ENCODE peak calls at places on chromosome 13, in six cellular contexts. One of them, this sample, is unnamed.
A peak's percentile ranks its signal among the peaks of the same experiment; 100 is the strongest.

GRCh38 chr13:110254151-110254679 is 52.7 kb downstream of the COL4A1 start:
- DNase-seq in WERI-Rb-1: no peak
- DNase-seq in cardiac fibroblast: peak; percentile 62
- DNase-seq in activated CD8-positive, alpha-beta T cell treated with anti-CD3 and anti-CD28 coated beads for 36 hours: no peak
- DNase-seq in B cell: no peak
- DNase-seq in Calu3: no peak
- DNase-seq in this sample: no peak

GRCh38 chr13:97348569-97349100 is 85.3 kb upstream of the RAP2A start:
- DNase-seq in WERI-Rb-1: no peak
- DNase-seq in cardiac fibroblast: no peak
- DNase-seq in activated CD8-positive, alpha-beta T cell treated with anti-CD3 and anti-CD28 coated beads for 36 hours: no peak
- DNase-seq in B cell: no peak
- DNase-seq in Calu3: no peak
- DNase-seq in this sample: no peak

GRCh38 chr13:107462501-107462900 is 752.8 kb downstream of the LIG4 start:
- DNase-seq in WERI-Rb-1: no peak
- DNase-seq in cardiac fibroblast: no peak
- DNase-seq in activated CD8-positive, alpha-beta T cell treated with anti-CD3 and anti-CD28 coated beads for 36 hours: no peak
- DNase-seq in B cell: no peak
- DNase-seq in Calu3: no peak
- DNase-seq in this sample: no peak

GRCh38 chr13:78603240-78603947 is at the start of gene POU4F1:
- DNase-seq in WERI-Rb-1: peak; percentile 88
- DNase-seq in cardiac fibroblast: no peak
- DNase-seq in activated CD8-positive, alpha-beta T cell treated with anti-CD3 and anti-CD28 coated beads for 36 hours: peak; percentile 87
- DNase-seq in B cell: peak; percentile 75
- DNase-seq in Calu3: peak; percentile 74
- DNase-seq in this sample: peak; percentile 89

GRCh38 chr13:102708211-102708610 is 13.4 kb upstream of the METTL21C start:
- DNase-seq in WERI-Rb-1: no peak
- DNase-seq in cardiac fibroblast: no peak
- DNase-seq in activated CD8-positive, alpha-beta T cell treated with anti-CD3 and anti-CD28 coated beads for 36 hours: no peak
- DNase-seq in B cell: no peak
- DNase-seq in Calu3: no peak
- DNase-seq in this sample: no peak

GRCh38 chr13:65540064-65540635 is 1690.0 kb downstream of the PCDH9 start:
- DNase-seq in WERI-Rb-1: no peak
- DNase-seq in cardiac fibroblast: peak; percentile 5
- DNase-seq in activated CD8-positive, alpha-beta T cell treated with anti-CD3 and anti-CD28 coated beads for 36 hours: no peak
- DNase-seq in B cell: no peak
- DNase-seq in Calu3: no peak
- DNase-seq in this sample: no peak

GRCh38 chr13:42112864-42113263 is 64.4 kb downstream of the DGKH start:
- DNase-seq in WERI-Rb-1: no peak
- DNase-seq in cardiac fibroblast: no peak
- DNase-seq in activated CD8-positive, alpha-beta T cell treated with anti-CD3 and anti-CD28 coated beads for 36 hours: no peak
- DNase-seq in B cell: no peak
- DNase-seq in Calu3: no peak
- DNase-seq in this sample: no peak

GRCh38 chr13:100526299-100527030 is 62.1 kb downstream of the GGACT start:
- DNase-seq in WERI-Rb-1: peak; percentile 95
- DNase-seq in cardiac fibroblast: no peak
- DNase-seq in activated CD8-positive, alpha-beta T cell treated with anti-CD3 and anti-CD28 coated beads for 36 hours: no peak
- DNase-seq in B cell: no peak
- DNase-seq in Calu3: no peak
- DNase-seq in this sample: no peak

GRCh38 chr13:28499579-28499978 is 4.7 kb upstream of the FLT1 start:
- DNase-seq in WERI-Rb-1: no peak
- DNase-seq in cardiac fibroblast: peak; percentile 41
- DNase-seq in activated CD8-positive, alpha-beta T cell treated with anti-CD3 and anti-CD28 coated beads for 36 hours: no peak
- DNase-seq in B cell: no peak
- DNase-seq in Calu3: no peak
- DNase-seq in this sample: no peak

GRCh38 chr13:46472384-46472783 is 80.6 kb upstream of the LRCH1 start:
- DNase-seq in WERI-Rb-1: no peak
- DNase-seq in cardiac fibroblast: no peak
- DNase-seq in activated CD8-positive, alpha-beta T cell treated with anti-CD3 and anti-CD28 coated beads for 36 hours: no peak
- DNase-seq in B cell: no peak
- DNase-seq in Calu3: no peak
- DNase-seq in this sample: no peak

GRCh38 chr13:84433024-84433423 is 550.8 kb upstream of the SLITRK1 start:
- DNase-seq in WERI-Rb-1: no peak
- DNase-seq in cardiac fibroblast: peak; percentile 76
- DNase-seq in activated CD8-positive, alpha-beta T cell treated with anti-CD3 and anti-CD28 coated beads for 36 hours: no peak
- DNase-seq in B cell: no peak
- DNase-seq in Calu3: no peak
- DNase-seq in this sample: no peak

GRCh38 chr13:98416408-98416807 is 160.5 kb downstream of the STK24 start:
- DNase-seq in WERI-Rb-1: no peak
- DNase-seq in cardiac fibroblast: no peak
- DNase-seq in activated CD8-positive, alpha-beta T cell treated with anti-CD3 and anti-CD28 coated beads for 36 hours: no peak
- DNase-seq in B cell: no peak
- DNase-seq in Calu3: peak; percentile 15
- DNase-seq in this sample: no peak

GRCh38 chr13:42973581-42973980 is 18.5 kb downstream of the EPSTI1 start:
- DNase-seq in WERI-Rb-1: no peak
- DNase-seq in cardiac fibroblast: no peak
- DNase-seq in activated CD8-positive, alpha-beta T cell treated with anti-CD3 and anti-CD28 coated beads for 36 hours: no peak
- DNase-seq in B cell: no peak
- DNase-seq in Calu3: no peak
- DNase-seq in this sample: no peak

GRCh38 chr13:46489586-46490023 is 63.4 kb upstream of the LRCH1 start:
- DNase-seq in WERI-Rb-1: no peak
- DNase-seq in cardiac fibroblast: peak; percentile 95
- DNase-seq in activated CD8-positive, alpha-beta T cell treated with anti-CD3 and anti-CD28 coated beads for 36 hours: no peak
- DNase-seq in B cell: no peak
- DNase-seq in Calu3: no peak
- DNase-seq in this sample: no peak

GRCh38 chr13:109026266-109026665 is 396.9 kb downstream of the MYO16 start:
- DNase-seq in WERI-Rb-1: no peak
- DNase-seq in cardiac fibroblast: no peak
- DNase-seq in activated CD8-positive, alpha-beta T cell treated with anti-CD3 and anti-CD28 coated beads for 36 hours: no peak
- DNase-seq in B cell: no peak
- DNase-seq in Calu3: no peak
- DNase-seq in this sample: no peak

GRCh38 chr13:21395953-21396352 is 63.1 kb downstream of the ZDHHC20 start:
- DNase-seq in WERI-Rb-1: no peak
- DNase-seq in cardiac fibroblast: no peak
- DNase-seq in activated CD8-positive, alpha-beta T cell treated with anti-CD3 and anti-CD28 coated beads for 36 hours: peak; percentile 60
- DNase-seq in B cell: no peak
- DNase-seq in Calu3: no peak
- DNase-seq in this sample: no peak

GRCh38 chr13:27569405-27569804 is 50.9 kb downstream of the LNX2 start:
- DNase-seq in WERI-Rb-1: no peak
- DNase-seq in cardiac fibroblast: no peak
- DNase-seq in activated CD8-positive, alpha-beta T cell treated with anti-CD3 and anti-CD28 coated beads for 36 hours: no peak
- DNase-seq in B cell: no peak
- DNase-seq in Calu3: no peak
- DNase-seq in this sample: no peak

GRCh38 chr13:107258599-107259187 is 690.8 kb upstream of the ARGLU1 start:
- DNase-seq in WERI-Rb-1: no peak
- DNase-seq in cardiac fibroblast: no peak
- DNase-seq in activated CD8-positive, alpha-beta T cell treated with anti-CD3 and anti-CD28 coated beads for 36 hours: no peak
- DNase-seq in B cell: no peak
- DNase-seq in Calu3: no peak
- DNase-seq in this sample: no peak

GRCh38 chr13:44930907-44931676 is 58.2 kb downstream of the NUFIP1 start:
- DNase-seq in WERI-Rb-1: no peak
- DNase-seq in cardiac fibroblast: peak; percentile 34
- DNase-seq in activated CD8-positive, alpha-beta T cell treated with anti-CD3 and anti-CD28 coated beads for 36 hours: no peak
- DNase-seq in B cell: no peak
- DNase-seq in Calu3: no peak
- DNase-seq in this sample: no peak

GRCh38 chr13:71801165-71801564 is 65.8 kb downstream of the DACH1 start:
- DNase-seq in WERI-Rb-1: no peak
- DNase-seq in cardiac fibroblast: no peak
- DNase-seq in activated CD8-positive, alpha-beta T cell treated with anti-CD3 and anti-CD28 coated beads for 36 hours: no peak
- DNase-seq in B cell: no peak
- DNase-seq in Calu3: no peak
- DNase-seq in this sample: no peak

GRCh38 chr13:67355791-67356190 is 125.7 kb upstream of the PCDH9 start:
- DNase-seq in WERI-Rb-1: no peak
- DNase-seq in cardiac fibroblast: no peak
- DNase-seq in activated CD8-positive, alpha-beta T cell treated with anti-CD3 and anti-CD28 coated beads for 36 hours: no peak
- DNase-seq in B cell: no peak
- DNase-seq in Calu3: no peak
- DNase-seq in this sample: no peak

GRCh38 chr13:96804186-96804585 is 190.1 kb downstream of the OXGR1 start:
- DNase-seq in WERI-Rb-1: no peak
- DNase-seq in cardiac fibroblast: no peak
- DNase-seq in activated CD8-positive, alpha-beta T cell treated with anti-CD3 and anti-CD28 coated beads for 36 hours: no peak
- DNase-seq in B cell: no peak
- DNase-seq in Calu3: no peak
- DNase-seq in this sample: no peak

GRCh38 chr13:57030671-57031070 is 110.0 kb upstream of the PRR20A start:
- DNase-seq in WERI-Rb-1: no peak
- DNase-seq in cardiac fibroblast: no peak
- DNase-seq in activated CD8-positive, alpha-beta T cell treated with anti-CD3 and anti-CD28 coated beads for 36 hours: no peak
- DNase-seq in B cell: no peak
- DNase-seq in Calu3: no peak
- DNase-seq in this sample: no peak

GRCh38 chr13:25902946-25903345 is 148.9 kb downstream of the SHISA2 start:
- DNase-seq in WERI-Rb-1: no peak
- DNase-seq in cardiac fibroblast: no peak
- DNase-seq in activated CD8-positive, alpha-beta T cell treated with anti-CD3 and anti-CD28 coated beads for 36 hours: peak; percentile 34
- DNase-seq in B cell: no peak
- DNase-seq in Calu3: no peak
- DNase-seq in this sample: peak; percentile 41

GRCh38 chr13:44816701-44817684 is 172.3 kb downstream of the NUFIP1 start:
- DNase-seq in WERI-Rb-1: no peak
- DNase-seq in cardiac fibroblast: peak; percentile 68
- DNase-seq in activated CD8-positive, alpha-beta T cell treated with anti-CD3 and anti-CD28 coated beads for 36 hours: no peak
- DNase-seq in B cell: no peak
- DNase-seq in Calu3: peak; percentile 13
- DNase-seq in this sample: no peak

GRCh38 chr13:81582381-81582780 is 1241.5 kb upstream of the SPRY2 start:
- DNase-seq in WERI-Rb-1: no peak
- DNase-seq in cardiac fibroblast: no peak
- DNase-seq in activated CD8-positive, alpha-beta T cell treated with anti-CD3 and anti-CD28 coated beads for 36 hours: no peak
- DNase-seq in B cell: no peak
- DNase-seq in Calu3: no peak
- DNase-seq in this sample: no peak

GRCh38 chr13:44271915-44272341 is 101.7 kb upstream of the SERP2 start:
- DNase-seq in WERI-Rb-1: no peak
- DNase-seq in cardiac fibroblast: no peak
- DNase-seq in activated CD8-positive, alpha-beta T cell treated with anti-CD3 and anti-CD28 coated beads for 36 hours: no peak
- DNase-seq in B cell: no peak
- DNase-seq in Calu3: no peak
- DNase-seq in this sample: no peak

GRCh38 chr13:98175823-98176222 is 1.2 kb downstream of the RNF113B start:
- DNase-seq in WERI-Rb-1: no peak
- DNase-seq in cardiac fibroblast: no peak
- DNase-seq in activated CD8-positive, alpha-beta T cell treated with anti-CD3 and anti-CD28 coated beads for 36 hours: no peak
- DNase-seq in B cell: no peak
- DNase-seq in Calu3: no peak
- DNase-seq in this sample: no peak

GRCh38 chr13:107730835-107731234 is 484.5 kb downstream of the LIG4 start:
- DNase-seq in WERI-Rb-1: peak; percentile 76
- DNase-seq in cardiac fibroblast: no peak
- DNase-seq in activated CD8-positive, alpha-beta T cell treated with anti-CD3 and anti-CD28 coated beads for 36 hours: no peak
- DNase-seq in B cell: no peak
- DNase-seq in Calu3: no peak
- DNase-seq in this sample: no peak

GRCh38 chr13:110520431-110521295 is 40.9 kb downstream of the RAB20 start:
- DNase-seq in WERI-Rb-1: no peak
- DNase-seq in cardiac fibroblast: peak; percentile 69
- DNase-seq in activated CD8-positive, alpha-beta T cell treated with anti-CD3 and anti-CD28 coated beads for 36 hours: no peak
- DNase-seq in B cell: no peak
- DNase-seq in Calu3: no peak
- DNase-seq in this sample: no peak

GRCh38 chr13:93996471-93996870 is 483.0 kb downstream of the DCT start:
- DNase-seq in WERI-Rb-1: no peak
- DNase-seq in cardiac fibroblast: no peak
- DNase-seq in activated CD8-positive, alpha-beta T cell treated with anti-CD3 and anti-CD28 coated beads for 36 hours: no peak
- DNase-seq in B cell: no peak
- DNase-seq in Calu3: no peak
- DNase-seq in this sample: no peak

GRCh38 chr13:40185393-40185792 is 481.0 kb downstream of the FOXO1 start:
- DNase-seq in WERI-Rb-1: no peak
- DNase-seq in cardiac fibroblast: no peak
- DNase-seq in activated CD8-positive, alpha-beta T cell treated with anti-CD3 and anti-CD28 coated beads for 36 hours: no peak
- DNase-seq in B cell: peak; percentile 32
- DNase-seq in Calu3: no peak
- DNase-seq in this sample: no peak

GRCh38 chr13:30125422-30126073 is 181.8 kb downstream of the KATNAL1 start:
- DNase-seq in WERI-Rb-1: no peak
- DNase-seq in cardiac fibroblast: peak; percentile 92
- DNase-seq in activated CD8-positive, alpha-beta T cell treated with anti-CD3 and anti-CD28 coated beads for 36 hours: no peak
- DNase-seq in B cell: no peak
- DNase-seq in Calu3: no peak
- DNase-seq in this sample: no peak

GRCh38 chr13:24407844-24408243 is 98.5 kb downstream of the C1QTNF9 start:
- DNase-seq in WERI-Rb-1: no peak
- DNase-seq in cardiac fibroblast: no peak
- DNase-seq in activated CD8-positive, alpha-beta T cell treated with anti-CD3 and anti-CD28 coated beads for 36 hours: no peak
- DNase-seq in B cell: no peak
- DNase-seq in Calu3: no peak
- DNase-seq in this sample: no peak
- TF ChIP-seq CTCF in WERI-Rb-1: peak; percentile 20
- TF ChIP-seq CTCF in cardiac fibroblast: no peak
- TF ChIP-seq CTCF in activated CD8-positive, alpha-beta T cell treated with anti-CD3 and anti-CD28 coated beads for 36 hours: peak; percentile 24
- TF ChIP-seq CTCF in B cell: peak; percentile 35
- TF ChIP-seq CTCF in Calu3: no peak
- TF ChIP-seq CTCF in this sample: no peak

DNA sequence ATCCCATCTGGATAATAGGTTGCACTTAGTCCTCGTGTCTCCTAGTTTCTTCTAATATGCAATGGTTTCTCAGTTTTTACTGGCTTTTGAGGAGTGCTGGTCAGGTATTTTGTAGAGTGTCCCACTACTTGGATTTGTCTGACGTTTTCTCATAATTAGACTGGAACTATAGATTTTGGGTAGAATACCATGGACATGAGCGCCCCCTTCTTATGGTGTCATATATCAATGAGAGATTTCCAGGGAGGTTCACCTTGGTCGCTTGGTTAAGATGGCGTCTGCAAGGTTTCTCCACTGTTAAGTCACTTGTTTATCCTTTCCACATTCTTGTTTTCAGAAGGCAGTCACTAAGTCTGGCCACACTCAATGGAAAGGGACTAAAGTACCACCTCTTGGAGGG is 6.7 kb downstream of the SOHLH2 start:
- DNase-seq in WERI-Rb-1: no peak
- DNase-seq in cardiac fibroblast: peak; percentile 17
- DNase-seq in activated CD8-positive, alpha-beta T cell treated with anti-CD3 and anti-CD28 coated beads for 36 hours: no peak
- DNase-seq in B cell: no peak
- DNase-seq in Calu3: no peak
- DNase-seq in this sample: no peak
- TF ChIP-seq CTCF in WERI-Rb-1: no peak
- TF ChIP-seq CTCF in cardiac fibroblast: no peak
- TF ChIP-seq CTCF in activated CD8-positive, alpha-beta T cell treated with anti-CD3 and anti-CD28 coated beads for 36 hours: no peak
- TF ChIP-seq CTCF in B cell: no peak
- TF ChIP-seq CTCF in Calu3: no peak
- TF ChIP-seq CTCF in this sample: no peak

GRCh38 chr13:63393112-63393511 is 1977.5 kb upstream of the PCDH20 start:
- DNase-seq in WERI-Rb-1: no peak
- DNase-seq in cardiac fibroblast: peak; percentile 12
- DNase-seq in activated CD8-positive, alpha-beta T cell treated with anti-CD3 and anti-CD28 coated beads for 36 hours: no peak
- DNase-seq in B cell: no peak
- DNase-seq in Calu3: peak; percentile 0
- DNase-seq in this sample: no peak
- TF ChIP-seq CTCF in WERI-Rb-1: no peak
- TF ChIP-seq CTCF in cardiac fibroblast: peak; percentile 5
- TF ChIP-seq CTCF in activated CD8-positive, alpha-beta T cell treated with anti-CD3 and anti-CD28 coated beads for 36 hours: no peak
- TF ChIP-seq CTCF in B cell: no peak
- TF ChIP-seq CTCF in Calu3: no peak
- TF ChIP-seq CTCF in this sample: no peak

GRCh38 chr13:31967155-31967554 is 64.4 kb upstream of the FRY start:
- DNase-seq in WERI-Rb-1: no peak
- DNase-seq in cardiac fibroblast: no peak
- DNase-seq in activated CD8-positive, alpha-beta T cell treated with anti-CD3 and anti-CD28 coated beads for 36 hours: no peak
- DNase-seq in B cell: no peak
- DNase-seq in Calu3: no peak
- DNase-seq in this sample: no peak
- TF ChIP-seq CTCF in WERI-Rb-1: no peak
- TF ChIP-seq CTCF in cardiac fibroblast: peak; percentile 19
- TF ChIP-seq CTCF in activated CD8-positive, alpha-beta T cell treated with anti-CD3 and anti-CD28 coated beads for 36 hours: no peak
- TF ChIP-seq CTCF in B cell: no peak
- TF ChIP-seq CTCF in Calu3: no peak
- TF ChIP-seq CTCF in this sample: no peak

This sample was measured in GM13976.